ENCODE peak calls at places on chromosomes 11 and 22, in eight cellular contexts. One of them, this sample, is unnamed.

GRCh38 chr11:128593281-128593680 is 5.9 kb upstream of the ETS1 start:
- DNase-seq in heart right ventricle: no peak
- DNase-seq in T follicular helper cell: no peak
- DNase-seq in posterior cingulate gyrus: no peak
- DNase-seq in foreskin melanocyte: no peak
- DNase-seq in astrocyte of the spinal cord: peak; percentile 72
- DNase-seq in GOT3: no peak
- DNase-seq in T-helper 9 cell: no peak
- DNase-seq in this sample: no peak

GRCh38 chr11:76578655-76579046 is 91.9 kb downstream of the LRRC32 start:
- DNase-seq in posterior cingulate gyrus: no peak
- DNase-seq in astrocyte of the spinal cord: peak; percentile 43
- DNase-seq in T follicular helper cell: no peak
- DNase-seq in GOT3: no peak
- DNase-seq in foreskin melanocyte: peak; percentile 85
- DNase-seq in T-helper 9 cell: no peak
- DNase-seq in heart right ventricle: peak; percentile 84
- DNase-seq in this sample: no peak

GRCh38 chr22:27135582-27135981 is 478.2 kb downstream of the MIAT start:
- DNase-seq in astrocyte of the spinal cord: peak; percentile 64
- DNase-seq in T-helper 9 cell: no peak
- DNase-seq in GOT3: no peak
- DNase-seq in foreskin melanocyte: no peak
- DNase-seq in T follicular helper cell: no peak
- DNase-seq in heart right ventricle: no peak
- DNase-seq in posterior cingulate gyrus: no peak
- DNase-seq in this sample: no peak

GRCh38 chr22:48568736-48569330 is 1258.8 kb downstream of the BRD1 start:
- DNase-seq in astrocyte of the spinal cord: no peak
- DNase-seq in T-helper 9 cell: no peak
- DNase-seq in heart right ventricle: no peak
- DNase-seq in T follicular helper cell: no peak
- DNase-seq in foreskin melanocyte: no peak
- DNase-seq in posterior cingulate gyrus: peak; percentile 75
- DNase-seq in GOT3: no peak
- DNase-seq in this sample: no peak

GRCh38 chr22:37060801-37061610 is 9.5 kb downstream of the KCTD17 start:
- DNase-seq in foreskin melanocyte: no peak
- DNase-seq in T follicular helper cell: no peak
- DNase-seq in T-helper 9 cell: no peak
- DNase-seq in astrocyte of the spinal cord: no peak
- DNase-seq in heart right ventricle: no peak
- DNase-seq in posterior cingulate gyrus: no peak
- DNase-seq in GOT3: no peak
- DNase-seq in this sample: no peak

GRCh38 chr11:69297926-69298777 is 4.2 kb downstream of the MYEOV start:
- DNase-seq in posterior cingulate gyrus: no peak
- DNase-seq in foreskin melanocyte: peak; percentile 91
- DNase-seq in T follicular helper cell: peak; percentile 16
- DNase-seq in GOT3: peak; percentile 33
- DNase-seq in astrocyte of the spinal cord: peak; percentile 81
- DNase-seq in T-helper 9 cell: peak; percentile 32
- DNase-seq in heart right ventricle: peak; percentile 84
- DNase-seq in this sample: peak; percentile 68

GRCh38 chr11:70606951-70607330 is 208.6 kb downstream of the CTTN start:
- DNase-seq in posterior cingulate gyrus: no peak
- DNase-seq in GOT3: no peak
- DNase-seq in astrocyte of the spinal cord: no peak
- DNase-seq in foreskin melanocyte: no peak
- DNase-seq in T follicular helper cell: no peak
- DNase-seq in heart right ventricle: no peak
- DNase-seq in T-helper 9 cell: no peak
- DNase-seq in this sample: no peak

GRCh38 chr11:58574851-58575250 is 805 bp downstream of the LPXN start:
- DNase-seq in foreskin melanocyte: no peak
- DNase-seq in heart right ventricle: no peak
- DNase-seq in T-helper 9 cell: no peak
- DNase-seq in posterior cingulate gyrus: no peak
- DNase-seq in T follicular helper cell: no peak
- DNase-seq in GOT3: no peak
- DNase-seq in astrocyte of the spinal cord: peak; percentile 54
- DNase-seq in this sample: no peak

This sample was measured in tibial nerve.